ENCODE peak calls at places on chromosomes 12 and 14, in seven cellular contexts. S is CD8-positive, alpha-beta memory T cell; N is stimulated activated CD4-positive, alpha-beta T cell treated with anti-CD3 and anti-CD28 coated beads, Interleukin-15, amount 100 ng/mL, for 1 hour; U is stimulated activated CD8-positive, alpha-beta memory T cell treated with anti-CD3 and anti-CD28 coated beads, Interleukin-2, amount 100 ng/mL, for 1 hour; Z is fibroblast of the aortic adventitia; X is HS-5; B is tibial nerve. Q is an unnamed sample.

GRCh38 chr14:65462411-65462810 is 49.9 kb downstream of the FUT8 start:
- DNase-seq in S (no peak), N (no peak), U (no peak), Z (peak), X (peak), B (no peak), Q (no peak)

GRCh38 chr14:55356913-55357312 is 54.7 kb downstream of the ATG14 start:
- DNase-seq in S (no peak), N (no peak), U (no peak), Z (no peak), X (no peak), B (no peak), Q (no peak)

GRCh38 chr12:104956870-104957301 is 1.2 kb downstream of the SLC41A2 start:
- DNase-seq in S (no peak), N (no peak), U (no peak), Z (peak), X (no peak), B (no peak), Q (no peak)

GRCh38 chr12:46627686-46628085 is 198.1 kb downstream of the SLC38A4 start:
- DNase-seq in S (no peak), N (no peak), U (no peak), Z (no peak), X (no peak), B (no peak), Q (no peak)

GRCh38 chr14:38074754-38075153 is 132.9 kb upstream of the SSTR1 start:
- DNase-seq in S (peak), N (no peak), U (no peak), Z (no peak), X (no peak), B (no peak), Q (no peak)

GRCh38 chr14:66074546-66074945 is 411.6 kb upstream of the CCDC196 start:
- DNase-seq in S (no peak), N (no peak), U (no peak), Z (no peak), X (no peak), B (no peak), Q (no peak)

GRCh38 chr14:55850803-55851202 is 267.4 kb upstream of the PELI2 start:
- DNase-seq in S (no peak), N (no peak), U (no peak), Z (peak), X (peak), B (no peak), Q (no peak)

GRCh38 chr12:77116277-77116676 is 50.9 kb upstream of the E2F7 start:
- DNase-seq in S (no peak), N (no peak), U (no peak), Z (peak), X (no peak), B (no peak), Q (no peak)

GRCh38 chr12:126069549-126070165 is 1004.4 kb downstream of the AACS start:
- DNase-seq in S (no peak), N (no peak), U (no peak), Z (peak), X (peak), B (no peak), Q (peak)

GRCh38 chr12:24752763-24753462 is 196.0 kb downstream of the BCAT1 start:
- DNase-seq in S (no peak), N (no peak), U (no peak), Z (no peak), X (no peak), B (no peak), Q (no peak)

GRCh38 chr14:49586673-49587460 is 687 bp upstream of the RPS29 start:
- DNase-seq in S (peak), N (no peak), U (no peak), Z (peak), X (peak), B (no peak), Q (no peak)

GRCh38 chr12:25040593-25040992 is 91.7 kb upstream of the BCAT1 start:
- DNase-seq in S (no peak), N (no peak), U (no peak), Z (no peak), X (no peak), B (no peak), Q (no peak)

GRCh38 chr12:106074706-106075392 is 63.9 kb downstream of the NUAK1 start:
- DNase-seq in S (no peak), N (no peak), U (no peak), Z (peak), X (no peak), B (no peak), Q (no peak)

GRCh38 chr14:91154851-91155625 is 41.2 kb downstream of the DGLUCY start:
- DNase-seq in S (no peak), N (no peak), U (peak), Z (peak), X (no peak), B (no peak), Q (peak)

Q was measured in adrenal gland.